ENCODE peak calls at places on chromosomes 4 and X, in eight cellular contexts. A is activated CD4-positive, alpha-beta T cell treated with anti-CD3 and anti-CD28 coated beads, Interleukin-2, amount 50 U/mL, for 24 hours; L is aorta; E is ovary; H is NCI-H2081 treated with DMSO at 0.1 percent for 48 hours; O is T-cell; D is bronchial epithelial cell; G is stimulated activated CD4-positive, alpha-beta T cell treated with anti-CD3 and anti-CD28 coated beads, Interleukin-2, amount 100 ng/mL, for 48 hours. F is an unnamed sample.

GRCh38 chr4:172992648-172993356 is 175.8 kb upstream of the GALNT7 start:
- DNase-seq in A (no peak), D (no peak), H (no peak), E (no peak), G (no peak), O (no peak), L (no peak), F (no peak)

GRCh38 chrX:147476008-147476407 is 435.7 kb upstream of the FMR1 start:
- DNase-seq in D (peak), E (no peak), O (no peak), H (no peak), G (peak), L (no peak), A (no peak), F (peak)

GRCh38 chr4:123415977-123416376 is 19.4 kb downstream of the SPRY1 start:
- DNase-seq in H (no peak), A (no peak), L (no peak), G (no peak), E (no peak), O (no peak), D (peak), F (no peak)

GRCh38 chr4:37685726-37686372 is 327 bp downstream of the RELL1 start:
- DNase-seq in H (no peak), O (peak), E (peak), D (no peak), L (peak), A (no peak), G (peak), F (no peak)

GRCh38 chr4:177308125-177308524 is 1.5 kb upstream of the NEIL3 start:
- DNase-seq in E (no peak), A (no peak), L (no peak), G (no peak), H (no peak), O (no peak), D (peak), F (no peak)

GRCh38 chrX:54496517-54496852 is 451 bp upstream of the FGD1 start:
- DNase-seq in A (no peak), O (no peak), L (no peak), H (no peak), G (no peak), D (no peak), E (no peak), F (no peak)

GRCh38 chr4:108148316-108148715 is 20.4 kb downstream of the LEF1 start:
- DNase-seq in H (no peak), G (no peak), E (no peak), L (no peak), A (no peak), O (no peak), D (peak), F (no peak)

GRCh38 chrX:139172731-139173130 is 357.8 kb upstream of the F9 start:
- DNase-seq in O (no peak), A (no peak), D (no peak), H (no peak), G (no peak), E (no peak), L (no peak), F (no peak)

GRCh38 chr4:76485450-76485849 is 50.4 kb downstream of the SHROOM3 start:
- DNase-seq in O (no peak), A (no peak), G (no peak), D (peak), H (no peak), L (no peak), E (no peak), F (no peak)

GRCh38 chrX:49106296-49106695 is 17.2 kb downstream of the GPKOW start:
- DNase-seq in H (no peak), D (no peak), L (no peak), E (no peak), O (no peak), G (no peak), A (no peak), F (no peak)

GRCh38 chr4:126267689-126268088 is 952.9 kb downstream of the FAT4 start:
- DNase-seq in A (no peak), E (no peak), D (peak), H (no peak), G (no peak), L (no peak), O (no peak), F (no peak)

GRCh38 chr4:102730968-102731533 is 29.7 kb downstream of the MANBA start:
- DNase-seq in G (no peak), H (no peak), A (no peak), O (no peak), L (no peak), D (no peak), E (no peak), F (no peak)

GRCh38 chr4:52100062-52100461 is 49.0 kb downstream of the SPATA18 start:
- DNase-seq in A (no peak), L (no peak), O (no peak), H (no peak), D (peak), E (no peak), G (no peak), F (no peak)

GRCh38 chr4:3729188-3729884 is 36.8 kb upstream of the ADRA2C start:
- DNase-seq in E (no peak), H (no peak), G (no peak), O (no peak), L (peak), A (no peak), D (no peak), F (no peak)

GRCh38 chr4:92969650-92970370 is 666.0 kb downstream of the GRID2 start:
- DNase-seq in E (no peak), D (peak), H (no peak), O (no peak), G (no peak), L (no peak), A (no peak), F (no peak)

GRCh38 chr4:7414046-7414445 is 20.7 kb downstream of the PSAPL1 start:
- DNase-seq in D (no peak), A (no peak), G (no peak), L (peak), E (no peak), O (no peak), H (no peak), F (no peak)

GRCh38 chr4:138659640-138660325 is 355.8 kb upstream of the NOCT start:
- DNase-seq in H (peak), D (peak), O (no peak), G (no peak), E (no peak), L (no peak), A (no peak), F (no peak)

GRCh38 chrX:115499112-115499805 is 61.7 kb upstream of the PLS3 start:
- DNase-seq in O (no peak), L (no peak), E (no peak), H (no peak), A (no peak), D (no peak), G (no peak), F (peak)

GRCh38 chrX:13360146-13360545 is 40.3 kb upstream of the ATXN3L start:
- DNase-seq in E (no peak), H (no peak), D (no peak), A (no peak), G (no peak), O (no peak), L (no peak), F (no peak)

F was measured in nephron progenitor cell.